ENCODE peak calls at places on chromosomes 12 and 14, in four cellular contexts. H, F, I and P are unnamed samples.

GRCh38 chr12:92363295-92364146 is 217.9 kb upstream of the BTG1 start:
- DNase-seq in H (no peak), F (peak; percentile 4), I (no peak), P (peak; percentile 16)

GRCh38 chr12:106897082-106897481 is 58.6 kb upstream of the TMEM263 start:
- DNase-seq in H (no peak), F (peak; percentile 45), I (no peak), P (no peak)

GRCh38 chr14:33839193-33840076 is 111.4 kb downstream of the EGLN3 start:
- DNase-seq in H (no peak), F (peak; percentile 40), I (no peak), P (peak; percentile 45)

GRCh38 chr12:92042791-92043531 is 102.7 kb downstream of the BTG1 start:
- DNase-seq in H (no peak), F (peak; percentile 28), I (no peak), P (no peak)

GRCh38 chr12:43742106-43742505 is 16.5 kb downstream of the PUS7L start:
- DNase-seq in H (no peak), F (peak; percentile 94), I (no peak), P (no peak)

GRCh38 chr12:126747530-126748149 is 1519.3 kb upstream of the TMEM132C start:
- DNase-seq in H (no peak), F (no peak), I (peak; percentile 76), P (peak; percentile 54)

GRCh38 chr14:104084251-104085002 is 1.1 kb upstream of the ASPG start:
- DNase-seq in H (no peak), F (no peak), I (no peak), P (peak; percentile 11)

GRCh38 chr12:85690146-85690545 is 146.1 kb downstream of the RASSF9 start:
- DNase-seq in H (no peak), F (no peak), I (no peak), P (no peak)

GRCh38 chr14:99253890-99254289 is 18.1 kb downstream of the BCL11B start:
- DNase-seq in H (no peak), F (no peak), I (no peak), P (no peak)

GRCh38 chr12:23525450-23526072 is 423.9 kb downstream of the SOX5 start:
- DNase-seq in H (no peak), F (no peak), I (no peak), P (no peak)

GRCh38 chr12:6551496-6552139 is 4.2 kb downstream of the IFFO1 start:
- DNase-seq in H (no peak), F (peak; percentile 72), I (no peak), P (peak; percentile 67)

GRCh38 chr12:93184664-93185368 is 192.9 kb upstream of the NUDT4 start:
- DNase-seq in H (no peak), F (no peak), I (no peak), P (no peak)

GRCh38 chr12:31897791-31898503 is 61.3 kb upstream of the RESF1 start:
- DNase-seq in H (peak; percentile 23), F (no peak), I (peak; percentile 82), P (peak; percentile 76)

GRCh38 chr12:116497051-116497529 is 62.1 kb upstream of the MAP1LC3B2 start:
- DNase-seq in H (no peak), F (no peak), I (no peak), P (no peak)

GRCh38 chr12:85363382-85364190 is 83.6 kb downstream of the ALX1 start:
- DNase-seq in H (no peak), F (no peak), I (no peak), P (no peak)

GRCh38 chr12:104603545-104603973 is 146.8 kb downstream of the CHST11 start:
- DNase-seq in H (no peak), F (peak; percentile 61), I (no peak), P (no peak)

GRCh38 chr14:61493239-61493638 is 171.9 kb downstream of the PRKCH start:
- DNase-seq in H (no peak), F (peak; percentile 94), I (no peak), P (peak; percentile 84)

GRCh38 chr14:80974338-80975078 is 19.1 kb downstream of the TSHR start:
- DNase-seq in H (no peak), F (no peak), I (no peak), P (no peak)

GRCh38 chr12:112488257-112488926 is 69.6 kb downstream of the PTPN11 start:
- DNase-seq in H (no peak), F (no peak), I (no peak), P (no peak)

GRCh38 chr14:23694085-23694975 is 58.2 kb downstream of the DHRS2 start:
- DNase-seq in H (no peak), F (peak; percentile 2), I (peak; percentile 40), P (peak; percentile 95)

GRCh38 chr12:108768591-108769500 is 37.5 kb upstream of the CORO1C start:
- DNase-seq in H (peak; percentile 49), F (no peak), I (peak; percentile 88), P (peak; percentile 78)

GRCh38 chr12:94875525-94875924 is 128.0 kb downstream of the NDUFA12 start:
- DNase-seq in H (no peak), F (no peak), I (peak; percentile 66), P (peak; percentile 69)

GRCh38 chr14:97655169-97655948 is 858.2 kb downstream of the VRK1 start:
- DNase-seq in H (no peak), F (no peak), I (no peak), P (peak; percentile 90)

GRCh38 chr12:113818278-113818677 is 147.8 kb downstream of the RBM19 start:
- DNase-seq in H (no peak), F (peak; percentile 8), I (no peak), P (no peak)

GRCh38 chr12:68240975-68241374 is 12.4 kb downstream of the IL22 start:
- DNase-seq in H (no peak), F (peak; percentile 57), I (no peak), P (no peak)

GRCh38 chr12:13530966-13531365 is 334.4 kb downstream of the EMP1 start:
- DNase-seq in H (no peak), F (no peak), I (no peak), P (no peak)

GRCh38 chr12:65594373-65594772 is 229.9 kb upstream of the HMGA2 start:
- DNase-seq in H (no peak), F (no peak), I (no peak), P (peak; percentile 65)

GRCh38 chr12:67484788-67485480 is 163.6 kb upstream of the DYRK2 start:
- DNase-seq in H (no peak), F (no peak), I (no peak), P (no peak)

GRCh38 chr12:68420225-68421008 is 88.3 kb upstream of the MDM1 start:
- DNase-seq in H (no peak), F (peak; percentile 57), I (no peak), P (no peak)

GRCh38 chr14:59067135-59067894 is 121.2 kb upstream of the DAAM1 start:
- DNase-seq in H (no peak), F (peak; percentile 17), I (no peak), P (peak; percentile 4)

GRCh38 chr14:59032821-59033220 is 155.6 kb upstream of the DAAM1 start:
- DNase-seq in H (no peak), F (no peak), I (no peak), P (peak; percentile 15)

GRCh38 chr12:52351196-52352059 is 15.9 kb downstream of the KRT85 start:
- DNase-seq in H (no peak), F (no peak), I (no peak), P (no peak)

DNA sequence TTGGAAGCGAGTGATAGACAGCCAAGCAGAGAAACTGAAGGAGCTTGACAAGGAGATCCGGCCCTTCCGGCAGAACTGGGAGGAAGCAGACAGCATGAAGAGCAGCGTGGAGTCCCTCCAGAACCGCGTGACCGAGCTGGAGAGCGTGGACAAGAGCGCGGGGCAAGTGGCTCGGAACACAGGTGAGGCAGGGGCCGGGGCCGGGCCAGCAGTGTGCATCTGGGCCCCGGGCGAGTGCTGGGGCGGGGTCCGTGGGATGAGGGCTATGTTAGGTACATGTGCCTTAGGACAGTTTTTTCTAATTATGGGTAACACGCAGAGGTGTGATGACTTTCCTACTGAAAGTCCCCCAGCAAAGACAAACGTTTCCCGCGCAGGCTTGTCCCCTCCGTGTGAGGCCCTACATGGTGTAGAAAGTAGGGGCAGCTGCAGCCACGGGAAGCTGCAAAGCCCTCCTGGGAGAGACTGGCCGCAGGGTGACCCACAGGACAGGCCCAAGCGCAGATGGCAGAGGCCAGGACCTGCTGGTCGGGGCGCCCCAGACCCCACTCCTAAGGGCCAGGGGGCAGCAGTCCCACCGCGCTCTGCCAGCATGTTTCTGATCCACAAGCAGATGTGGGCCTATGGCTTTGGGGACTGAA is 19.1 kb upstream of the AMN start:
- DNase-seq in H (no peak), F (no peak), I (no peak), P (no peak)
- H4K5ac ChIP-seq in H (no peak overlapping the region), F (no peak overlapping the region), I (no peak overlapping the region), P (no peak overlapping the region)

GRCh38 chr12:130375296-130375695 is 37.6 kb downstream of the PIWIL1 start:
- DNase-seq in H (no peak), F (no peak), I (no peak), P (no peak)
- H4K5ac ChIP-seq in H (no peak overlapping the region), F (no peak overlapping the region), I (no peak overlapping the region), P (no peak overlapping the region)

GRCh38 chr12:124151583-124151982 is 143.3 kb upstream of the RFLNA start:
- DNase-seq in H (no peak), F (no peak), I (no peak), P (no peak)
- H4K5ac ChIP-seq in H (no peak overlapping the region), F (no peak overlapping the region), I (no peak overlapping the region), P (no peak overlapping the region)

GRCh38 chr14:32607399-32607798 is 278.3 kb downstream of the AKAP6 start:
- DNase-seq in H (no peak), F (no peak), I (no peak), P (no peak)
- H4K5ac ChIP-seq in H (no peak overlapping the region), F (no peak overlapping the region), I (no peak overlapping the region), P (no peak overlapping the region)

GRCh38 chr12:54392485-54393349 is 8.2 kb upstream of the ZNF385A start:
- DNase-seq in H (no peak), F (no peak), I (peak; percentile 27), P (no peak)

GRCh38 chr12:54394986-54395385 is 10.5 kb upstream of the ZNF385A start:
- DNase-seq in H (no peak), F (no peak), I (no peak), P (no peak)

GRCh38 chr12:54393350-54393655 is 8.8 kb upstream of the ZNF385A start:
- DNase-seq in H (no peak), F (no peak), I (no peak), P (no peak)

GRCh38 chr12:54394281-54394719 is 9.8 kb upstream of the ZNF385A start:
- DNase-seq in H (no peak), F (peak; percentile 56), I (peak; percentile 78), P (peak; percentile 86)

DNA sequence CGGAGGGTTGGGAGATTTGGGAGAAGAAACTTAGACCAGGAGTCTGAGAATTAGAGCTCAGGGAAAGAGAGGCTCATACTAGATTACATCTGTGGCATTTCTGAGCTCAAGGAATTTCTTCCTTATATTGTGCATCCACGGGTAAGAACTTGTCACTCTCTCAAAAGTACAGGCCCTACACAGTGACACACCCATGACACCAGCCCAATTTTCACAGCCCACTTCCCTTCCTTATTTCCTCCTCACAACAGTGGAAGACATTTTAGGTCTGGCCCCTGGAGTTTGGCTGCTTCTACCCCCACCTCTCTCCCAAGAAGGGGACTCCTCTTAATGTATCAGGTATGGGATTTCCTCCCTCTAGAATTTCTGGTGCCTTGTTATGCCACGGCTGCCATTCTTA is 9.2 kb upstream of the ZNF385A start:
- DNase-seq in H (no peak), F (no peak), I (no peak), P (no peak)
- H4K5ac ChIP-seq in H (no peak overlapping the region), F (no peak overlapping the region), I (no peak overlapping the region), P (no peak overlapping the region)

GRCh38 chr14:55799523-55800095 is 219.6 kb downstream of the KTN1 start:
- DNase-seq in H (no peak), F (no peak), I (no peak), P (no peak)
- H4K5ac ChIP-seq in H (no peak overlapping the region), F (no peak overlapping the region), I (no peak overlapping the region), P (no peak overlapping the region)